ENCODE peak calls at places on chromosomes 4 and X, in four cellular contexts. J is ascending aorta, E is A549, W is tibial artery. X is an unnamed sample.

GRCh38 chr4:111400736-111401135 is 744.5 kb upstream of the FAM241A start:
- DNase-seq in W (no peak), J (no peak), E (no peak), X (no peak)

GRCh38 chr4:76198411-76199237 is 15.0 kb downstream of the SCARB2 start:
- DNase-seq in E (no peak), J (no peak), W (peak), X (peak)

GRCh38 chr4:78922207-78922606 is 17.0 kb downstream of the PAQR3 start:
- DNase-seq in J (no peak), W (no peak), E (no peak), X (no peak)

GRCh38 chr4:98648602-98649001 is 9.8 kb downstream of the TSPAN5 start:
- DNase-seq in E (no peak), J (no peak), W (no peak), X (no peak)

GRCh38 chrX:154444001-154444754 is at the start of gene FAM50A:
- DNase-seq in E (peak), J (no peak), W (peak), X (no peak)

GRCh38 chr4:36312511-36312910 is 31.1 kb downstream of the DTHD1 start:
- DNase-seq in E (no peak), W (no peak), J (no peak), X (no peak)

GRCh38 chrX:112147206-112147605 is 64.6 kb upstream of the TRPC5 start:
- DNase-seq in J (no peak), E (peak), W (no peak), X (no peak)

GRCh38 chr4:138972956-138973819 is 42.4 kb upstream of the NOCT start:
- DNase-seq in J (no peak), E (no peak), W (no peak), X (no peak)

GRCh38 chr4:16205298-16206164 is 20.7 kb downstream of the TAPT1 start:
- DNase-seq in J (no peak), E (peak), W (no peak), X (no peak)

GRCh38 chrX:110755061-110755460 is 40.6 kb downstream of the CHRDL1 start:
- DNase-seq in W (no peak), J (no peak), E (no peak), X (no peak)

GRCh38 chr4:67885727-67886126 is 1.9 kb upstream of the TMPRSS11D start:
- DNase-seq in J (no peak), E (no peak), W (no peak), X (no peak)

GRCh38 chr4:7243609-7244342 is 51.4 kb downstream of the SORCS2 start:
- DNase-seq in J (no peak), E (no peak), W (no peak), X (no peak)

GRCh38 chr4:114146947-114147618 is 167.6 kb upstream of the ARSJ start:
- DNase-seq in W (no peak), E (no peak), J (no peak), X (no peak)

GRCh38 chrX:103629295-103630170 is 758 bp downstream of the TCEAL1 start:
- DNase-seq in J (no peak), W (peak), E (peak), X (no peak)

GRCh38 chr4:141302926-141303325 is 82.2 kb downstream of the ZNF330 start:
- DNase-seq in E (no peak), J (no peak), W (no peak), X (no peak)

GRCh38 chr4:85777908-85778808 is 303.2 kb downstream of the ARHGAP24 start:
- DNase-seq in J (no peak), E (no peak), W (no peak), X (no peak)

GRCh38 chrX:148670277-148670676 is 169.9 kb downstream of the AFF2 start:
- DNase-seq in E (no peak), J (no peak), W (no peak), X (no peak)

GRCh38 chr4:102787096-102787867 is 26.5 kb upstream of the MANBA start:
- DNase-seq in W (no peak), J (no peak), E (no peak), X (no peak)

GRCh38 chrX:155027509-155028066 is 944 bp downstream of the FUNDC2 start:
- DNase-seq in W (peak), J (no peak), E (no peak), X (peak)

GRCh38 chr4:88457307-88458090 is 580 bp downstream of the HERC5 start:
- DNase-seq in J (no peak), W (peak), E (peak), X (no peak)

GRCh38 chr4:88458091-88458740 is 1.3 kb downstream of the HERC5 start:
- DNase-seq in E (no peak), W (no peak), J (no peak), X (no peak)

GRCh38 chr4:88452941-88453340 is 4.0 kb upstream of the HERC5 start:
- DNase-seq in W (no peak), E (no peak), J (no peak), X (no peak)

GRCh38 chr4:88451205-88451604 is 5.7 kb upstream of the HERC5 start:
- DNase-seq in J (no peak), W (no peak), E (no peak), X (no peak)

DNA sequence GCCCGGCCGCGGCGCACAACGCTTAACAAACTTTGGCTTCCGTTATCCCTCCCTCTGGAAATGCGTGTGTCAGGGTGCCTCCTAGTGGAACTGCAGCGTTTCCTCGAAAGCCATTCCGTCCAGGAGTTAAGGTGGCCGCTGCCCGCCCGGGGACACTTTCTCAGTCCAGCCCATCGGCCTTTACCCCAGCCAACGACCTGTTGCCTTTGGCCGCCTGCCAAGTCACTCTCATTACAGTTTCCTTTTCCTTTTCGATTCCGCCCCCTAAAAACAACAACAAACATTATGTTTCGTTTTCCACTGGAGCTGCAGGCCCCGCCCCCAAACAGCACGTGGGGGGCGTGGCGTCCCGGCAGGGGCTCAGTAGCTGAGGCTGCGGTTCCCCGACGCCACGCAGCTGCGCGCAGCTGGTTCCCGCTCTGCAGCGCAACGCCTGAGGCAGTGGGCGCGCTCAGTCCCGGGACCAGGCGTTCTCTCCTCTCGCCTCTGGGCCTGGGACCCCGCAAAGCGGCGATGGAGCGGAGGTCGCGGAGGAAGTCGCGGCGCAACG is at the start of gene HERC5:
- DNase-seq in W (peak), E (peak), J (peak), X (peak)
- TF ChIP-seq CTCF in W (peak), E (peak), J (peak), X (peak)

GRCh38 chrX:39653656-39654055 is 444.1 kb downstream of the BCOR start:
- DNase-seq in W (no peak), E (no peak), J (no peak), X (no peak)

GRCh38 chrX:39654952-39655351 is 442.8 kb downstream of the BCOR start:
- DNase-seq in J (no peak), E (no peak), W (no peak), X (no peak)

GRCh38 chrX:39650883-39651282 is 446.9 kb downstream of the BCOR start:
- DNase-seq in E (no peak), J (no peak), W (no peak), X (no peak)

GRCh38 chrX:39654183-39654925 is 443.4 kb downstream of the BCOR start:
- DNase-seq in J (no peak), W (no peak), E (no peak), X (no peak)

GRCh38 chrX:39652336-39652735 is 445.4 kb downstream of the BCOR start:
- DNase-seq in J (no peak), W (no peak), E (peak), X (no peak)
- H3K4me3 ChIP-seq in J (no peak), W (no peak), E (no peak), X (no peak)

DNA sequence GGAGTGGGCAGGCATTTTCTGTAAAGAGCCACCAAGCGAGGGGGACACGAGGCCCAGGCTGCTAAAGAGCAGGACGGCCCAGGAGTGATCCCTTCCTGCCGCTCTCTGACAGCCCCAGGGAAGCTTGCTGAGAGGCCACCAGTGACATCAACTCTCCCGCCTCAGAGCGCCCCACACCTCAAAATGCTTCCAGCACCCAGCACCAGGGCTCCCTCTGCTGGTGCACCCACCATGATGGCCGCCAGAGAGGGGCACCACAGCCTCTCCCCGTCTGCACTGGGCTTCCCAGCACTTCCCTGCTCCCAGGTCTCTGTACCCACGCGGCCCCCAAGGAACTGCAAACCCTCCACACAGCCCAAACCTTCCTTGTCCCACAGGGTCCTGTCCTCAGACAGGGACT is 40.4 kb downstream of the GAK start:
- DNase-seq in W (no peak), E (peak), J (no peak), X (no peak)
- TF ChIP-seq CTCF in W (no peak), E (peak), J (no peak), X (peak)

DNA sequence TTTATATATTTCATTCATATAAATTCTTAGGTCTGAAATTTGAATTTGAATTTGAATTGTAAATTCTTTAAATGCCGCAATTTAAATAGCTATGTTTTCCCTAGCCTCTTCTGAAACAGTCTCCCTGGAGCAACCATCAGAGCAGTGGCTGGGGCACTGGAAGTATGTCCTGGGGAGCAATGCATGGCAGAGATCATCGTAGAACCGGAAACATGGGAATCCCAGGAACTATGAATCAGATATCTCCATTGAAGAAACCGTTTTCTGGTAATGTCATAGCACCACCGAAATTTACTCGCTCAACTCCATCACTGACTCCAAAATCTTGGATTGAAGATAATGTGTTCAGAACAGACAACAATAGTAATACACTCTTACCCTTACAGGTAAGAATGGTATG is 4.9 kb downstream of the CPEB2 start:
- DNase-seq in J (no peak), W (no peak), E (no peak), X (no peak)
- H3K4me3 ChIP-seq in J (no peak), W (peak), E (peak), X (no peak)

DNA sequence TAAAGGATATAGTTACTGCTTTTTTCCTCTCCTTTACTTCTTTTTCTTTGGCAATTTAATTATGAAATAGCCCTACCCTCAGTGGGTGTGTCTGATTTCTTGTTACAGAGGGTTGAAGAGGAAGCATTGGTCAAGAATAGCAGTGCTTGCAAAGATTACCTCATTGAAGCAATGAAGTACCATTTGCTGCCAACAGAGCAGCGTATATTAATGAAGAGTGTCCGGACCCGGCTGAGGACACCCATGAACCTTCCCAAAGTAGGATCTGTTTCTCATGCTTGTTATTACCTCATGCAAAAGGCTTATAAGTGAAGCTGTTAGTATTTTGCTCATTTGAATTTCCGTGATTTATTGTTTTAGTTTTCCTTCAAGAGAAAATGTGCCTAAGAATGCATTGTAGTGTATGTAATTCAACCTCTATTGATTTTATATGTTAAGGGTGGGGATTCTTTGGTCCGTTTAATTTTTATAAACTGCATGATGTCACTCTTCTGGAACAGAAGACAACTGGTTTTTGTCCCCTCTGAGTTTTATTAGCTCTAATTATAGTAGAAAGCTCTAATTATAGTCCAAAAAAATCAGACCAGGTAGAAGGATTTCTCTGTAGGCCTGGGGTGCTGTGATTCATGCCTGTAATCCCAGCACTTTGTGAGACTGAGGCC is 27.9 kb upstream of the MSMO1 start:
- DNase-seq in E (no peak), J (no peak), W (no peak), X (no peak)
- TF ChIP-seq CTCF in E (no peak), J (no peak), W (no peak), X (no peak)